ENCODE peak calls at places on chromosomes 12 and 14, in six cellular contexts. L is adipocyte, C is H9, D is GM23248, F is A673, R is psoas muscle. W is an unnamed sample.

GRCh38 chr12:130462558-130462924 is 124.9 kb downstream of the PIWIL1 start:
- DNase-seq in L (no peak), C (no peak), D (no peak), F (no peak), R (peak; percentile 0), W (no peak)

GRCh38 chr14:93059917-93060545 is 55.7 kb downstream of the ITPK1 start:
- DNase-seq in L (no peak), C (peak; percentile 59), D (no peak), F (no peak), R (no peak), W (no peak)

GRCh38 chr12:124560519-124560918 is 6.9 kb downstream of the NCOR2 start:
- DNase-seq in L (no peak), C (no peak), D (no peak), F (no peak), R (no peak), W (peak; percentile 27)

GRCh38 chr12:94596596-94596995 is 53.8 kb downstream of the TMCC3 start:
- DNase-seq in L (no peak), C (no peak), D (no peak), F (no peak), R (no peak), W (no peak)

GRCh38 chr12:47636908-47637780 is 68.7 kb downstream of the RPAP3 start:
- DNase-seq in L (peak; percentile 15), C (peak; percentile 96), D (peak; percentile 45), F (peak; percentile 76), R (peak; percentile 12), W (no peak)

GRCh38 chr14:34081576-34082136 is 130.8 kb upstream of the EGLN3 start:
- DNase-seq in L (peak; percentile 39), C (no peak), D (peak; percentile 65), F (peak; percentile 39), R (no peak), W (no peak)

GRCh38 chr12:75658826-75659823 is 147.7 kb upstream of the KRR1 start:
- DNase-seq in L (peak; percentile 63), C (no peak), D (peak; percentile 86), F (peak; percentile 73), R (no peak), W (no peak)

GRCh38 chr12:63862187-63863107 is 17.9 kb downstream of the SRGAP1 start:
- DNase-seq in L (no peak), C (no peak), D (peak; percentile 67), F (peak; percentile 66), R (no peak), W (no peak)

GRCh38 chr14:77761205-77761931 is 412 bp upstream of the SNW1 start:
- DNase-seq in L (peak; percentile 99), C (peak; percentile 64), D (peak; percentile 79), F (peak; percentile 44), R (peak; percentile 40), W (peak; percentile 40)

GRCh38 chr12:6647083-6647604 is at the start of gene ACRBP:
- DNase-seq in L (peak; percentile 73), C (peak; percentile 86), D (peak; percentile 78), F (peak; percentile 82), R (peak; percentile 81), W (peak; percentile 85)

GRCh38 chr12:57051011-57051410 is 1.1 kb upstream of the MYO1A start:
- DNase-seq in L (no peak), C (no peak), D (no peak), F (no peak), R (no peak), W (no peak)

GRCh38 chr12:74337951-74338350 is 199.7 kb upstream of the ATXN7L3B start:
- DNase-seq in L (peak; percentile 62), C (no peak), D (peak; percentile 5), F (no peak), R (no peak), W (no peak)

GRCh38 chr14:51733147-51733546 is 81.4 kb downstream of the FRMD6 start:
- DNase-seq in L (no peak), C (no peak), D (peak; percentile 49), F (no peak), R (no peak), W (no peak)

GRCh38 chr12:129115558-129115957 is 262.3 kb downstream of the GLT1D1 start:
- DNase-seq in L (no peak), C (no peak), D (no peak), F (no peak), R (no peak), W (no peak)

GRCh38 chr12:123533672-123534643 is at the start of gene RILPL1:
- DNase-seq in L (peak; percentile 80), C (peak; percentile 78), D (peak; percentile 77), F (peak; percentile 73), R (peak; percentile 64), W (peak; percentile 91)

GRCh38 chr12:70271025-70271424 is 27.8 kb downstream of the CNOT2 start:
- DNase-seq in L (no peak), C (no peak), D (no peak), F (peak; percentile 68), R (no peak), W (no peak)

GRCh38 chr12:3220382-3221321 is 143.5 kb downstream of the TSPAN9 start:
- DNase-seq in L (no peak), C (no peak), D (no peak), F (no peak), R (no peak), W (peak; percentile 51)

GRCh38 chr14:74221741-74222140 is 17.5 kb upstream of the VSX2 start:
- DNase-seq in L (no peak), C (no peak), D (no peak), F (no peak), R (no peak), W (no peak)

GRCh38 chr14:105165134-105165704 is 3.4 kb downstream of the JAG2 start:
- DNase-seq in L (no peak), C (no peak), D (no peak), F (no peak), R (no peak), W (no peak)

GRCh38 chr12:98646165-98646764 is 1.2 kb downstream of the APAF1 start:
- DNase-seq in L (peak; percentile 57), C (no peak), D (peak; percentile 63), F (peak; percentile 60), R (no peak), W (no peak)

GRCh38 chr12:68977335-68977734 is 44.4 kb upstream of the CPM start:
- DNase-seq in L (no peak), C (no peak), D (no peak), F (no peak), R (no peak), W (no peak)

GRCh38 chr12:92608418-92609091 is 94.2 kb upstream of the PLEKHG7 start:
- DNase-seq in L (peak; percentile 69), C (no peak), D (peak; percentile 72), F (peak; percentile 58), R (no peak), W (no peak)

GRCh38 chr14:20427231-20428009 is 8.5 kb downstream of the KLHL33 start:
- DNase-seq in L (peak; percentile 24), C (no peak), D (peak; percentile 83), F (peak; percentile 48), R (no peak), W (no peak)

GRCh38 chr14:92507174-92507768 is 6.3 kb upstream of the RIN3 start:
- DNase-seq in L (no peak), C (no peak), D (no peak), F (no peak), R (no peak), W (peak; percentile 86)

GRCh38 chr12:56375598-56376434 is 13.2 kb upstream of the APOF start:
- DNase-seq in L (no peak), C (no peak), D (no peak), F (no peak), R (no peak), W (no peak)

GRCh38 chr14:94921870-94922585 is 152.1 kb upstream of the GSC start:
- DNase-seq in L (no peak), C (no peak), D (peak; percentile 49), F (peak; percentile 50), R (no peak), W (no peak)

GRCh38 chr12:15274561-15274967 is 47.7 kb upstream of the PTPRO start:
- DNase-seq in L (no peak), C (no peak), D (no peak), F (no peak), R (no peak), W (no peak)

GRCh38 chr14:38143651-38144505 is 63.8 kb upstream of the SSTR1 start:
- DNase-seq in L (peak; percentile 68), C (no peak), D (peak; percentile 76), F (peak; percentile 47), R (no peak), W (no peak)

GRCh38 chr12:127231366-127231765 is 1035.6 kb upstream of the TMEM132C start:
- DNase-seq in L (no peak), C (no peak), D (peak; percentile 63), F (no peak), R (no peak), W (no peak)

GRCh38 chr14:74973003-74973614 is 17.7 kb upstream of the PGF start:
- DNase-seq in L (no peak), C (no peak), D (no peak), F (no peak), R (peak; percentile 73), W (peak; percentile 73)

GRCh38 chr14:68260121-68260520 is 440.5 kb downstream of the RAD51B start:
- DNase-seq in L (no peak), C (no peak), D (no peak), F (no peak), R (no peak), W (no peak)
- H3K4me1 ChIP-seq in L (peaks cover 12% of the 10 kb centered on the region), C (peaks cover 30% of the 10 kb centered on the region), D (peaks cover 16% of the 10 kb centered on the region), F (peaks cover 19% of the 10 kb centered on the region), R (no peaks in the 10 kb centered on the region), W (peaks cover 6% of the 10 kb centered on the region)

GRCh38 chr14:67975429-67975828 is 155.8 kb downstream of the RAD51B start:
- DNase-seq in L (no peak), C (no peak), D (no peak), F (no peak), R (no peak), W (no peak)
- H3K4me1 ChIP-seq in L (no peaks in the 10 kb centered on the region), C (no peaks in the 10 kb centered on the region), D (peaks cover 12% of the 10 kb centered on the region), F (no peaks in the 10 kb centered on the region), R (peaks cover 14% of the 10 kb centered on the region), W (peaks cover 6% of the 10 kb centered on the region)

DNA sequence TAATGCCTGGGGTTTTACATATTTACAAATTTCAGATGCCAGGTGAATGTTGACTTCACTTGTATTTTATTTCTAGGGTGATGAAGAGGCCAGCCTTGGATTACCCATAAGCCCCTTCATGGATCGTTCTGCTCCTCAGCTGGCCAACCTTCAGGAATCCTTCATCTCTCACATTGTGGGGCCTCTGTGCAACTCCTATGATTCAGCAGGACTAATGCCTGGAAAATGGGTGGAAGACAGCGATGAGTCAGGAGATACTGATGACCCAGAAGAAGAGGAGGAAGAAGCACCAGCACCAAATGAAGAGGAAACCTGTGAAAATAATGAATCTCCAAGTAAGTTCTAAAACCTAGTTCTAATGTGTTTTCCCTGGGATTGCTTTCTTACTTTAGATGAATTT is 41.3 kb upstream of the SLCO1C1 start:
- DNase-seq in L (no peak), C (no peak), D (peak; percentile 41), F (no peak), R (no peak), W (no peak)
- H3K4me1 ChIP-seq in L (no peaks in the 10 kb centered on the region), C (no peaks in the 10 kb centered on the region), D (no peaks in the 10 kb centered on the region), F (no peaks in the 10 kb centered on the region), R (no peaks in the 10 kb centered on the region), W (no peaks in the 10 kb centered on the region)

DNA sequence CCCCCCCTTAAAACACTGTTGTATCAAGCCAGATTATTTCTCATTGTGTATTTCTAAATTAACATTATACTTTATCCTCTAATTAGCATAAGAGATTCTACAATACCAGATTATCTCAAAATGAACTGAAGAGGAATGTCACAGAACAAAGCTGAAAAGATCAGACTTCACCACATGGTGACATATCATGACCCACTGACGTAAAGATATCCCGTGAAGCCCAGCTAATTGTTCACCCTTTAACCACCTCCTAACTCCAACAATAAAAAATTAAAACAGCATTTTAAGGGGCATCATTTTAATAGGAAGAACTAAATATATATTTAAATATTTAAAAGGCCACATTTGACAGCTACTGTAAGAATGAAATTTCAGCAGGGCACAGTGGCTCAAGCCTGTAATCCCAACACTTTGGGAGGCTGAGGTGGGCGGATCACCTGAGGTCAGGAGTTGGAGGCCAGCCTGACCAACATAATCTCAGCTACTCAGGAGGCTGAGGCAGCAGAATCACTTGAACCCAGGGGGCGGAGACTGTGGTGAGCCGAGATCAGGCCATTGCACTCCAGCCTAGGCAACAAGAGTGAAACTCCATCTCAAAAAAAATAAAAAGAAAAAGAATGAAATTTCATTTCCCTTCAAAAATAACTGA is 29.0 kb downstream of the CDK17 start:
- DNase-seq in L (no peak), C (peak; percentile 61), D (no peak), F (no peak), R (no peak), W (no peak)
- H3K4me1 ChIP-seq in L (peaks cover 33% of the 10 kb centered on the region), C (no peaks in the 10 kb centered on the region), D (peaks cover 49% of the 10 kb centered on the region), F (peaks cover 53% of the 10 kb centered on the region), R (peaks cover 32% of the 10 kb centered on the region), W (peaks cover 68% of the 10 kb centered on the region)